ENCODE peak calls at places on chromosome 13, in ten cellular contexts. E is body of pancreas; Q is Panc1; P is CD8-positive, alpha-beta T cell; A is CD4-positive, alpha-beta memory T cell; J is adrenal gland; N is psoas muscle; G is HCT116; K is A673; X is bronchial epithelial cell. Z is an unnamed sample.

GRCh38 chr13:93480553-93481106 is 254.0 kb downstream of the GPC6 start:
- DNase-seq in G (no peak), X (peak; percentile 2), P (no peak), E (no peak), J (no peak), Q (no peak), N (no peak), K (no peak), A (no peak), Z (no peak)

GRCh38 chr13:83879431-83880171 is 2.7 kb downstream of the SLITRK1 start:
- DNase-seq in G (no peak), K (peak; percentile 7), J (no peak), X (no peak), Q (no peak), N (no peak), A (no peak), P (no peak), E (no peak), Z (no peak)

GRCh38 chr13:71454509-71454908 is 412.5 kb downstream of the DACH1 start:
- DNase-seq in P (no peak), Q (no peak), E (no peak), N (no peak), K (no peak), G (no peak), J (no peak), A (no peak), X (no peak), Z (no peak)

GRCh38 chr13:31046711-31047279 is 114.3 kb downstream of the TEX26 start:
- DNase-seq in A (no peak), E (no peak), Q (no peak), G (no peak), N (no peak), J (no peak), P (peak; percentile 36), K (peak; percentile 91), X (no peak), Z (no peak)

GRCh38 chr13:30855569-30855968 is 50.5 kb upstream of the MEDAG start:
- DNase-seq in Q (no peak), G (no peak), K (no peak), X (no peak), J (no peak), P (no peak), N (no peak), A (no peak), E (no peak), Z (no peak)

GRCh38 chr13:22848539-22849052 is 332.2 kb upstream of the SGCG start:
- DNase-seq in K (no peak), X (no peak), P (no peak), A (no peak), E (peak; percentile 21), Q (no peak), N (peak; percentile 68), J (no peak), G (no peak), Z (no peak)

GRCh38 chr13:76462003-76462402 is 424.2 kb downstream of the KCTD12 start:
- DNase-seq in A (no peak), J (no peak), E (no peak), Q (no peak), N (no peak), P (no peak), X (no peak), G (no peak), K (no peak), Z (no peak)

GRCh38 chr13:89361909-89362308 is 1690.7 kb downstream of the SLITRK5 start:
- DNase-seq in P (no peak), X (peak; percentile 21), N (no peak), J (no peak), G (no peak), A (no peak), K (peak; percentile 13), Q (no peak), E (no peak), Z (no peak)

GRCh38 chr13:80363890-80364503 is 23.1 kb upstream of the SPRY2 start:
- DNase-seq in N (no peak), K (peak; percentile 58), J (no peak), G (no peak), P (no peak), X (peak; percentile 14), E (no peak), Q (no peak), A (no peak), Z (no peak)

GRCh38 chr13:84430015-84430414 is 547.7 kb upstream of the SLITRK1 start:
- DNase-seq in X (no peak), P (no peak), N (no peak), E (no peak), Q (no peak), J (no peak), G (no peak), A (no peak), K (no peak), Z (no peak)

GRCh38 chr13:41306271-41307150 is 4.6 kb upstream of the NAA16 start:
- DNase-seq in E (peak; percentile 65), N (no peak), Q (no peak), X (no peak), K (peak; percentile 89), P (no peak), J (no peak), G (no peak), A (no peak), Z (no peak)

GRCh38 chr13:49026851-49027250 is 51.1 kb downstream of the FNDC3A start:
- DNase-seq in Q (no peak), X (no peak), J (no peak), A (no peak), P (no peak), K (no peak), N (no peak), E (no peak), G (no peak), Z (no peak)

GRCh38 chr13:104286566-104287290 is 1220.5 kb upstream of the SLC10A2 start:
- DNase-seq in J (no peak), G (no peak), K (no peak), X (peak; percentile 54), Q (no peak), N (no peak), E (no peak), P (no peak), A (no peak), Z (no peak)

GRCh38 chr13:110403721-110404120 is 96.6 kb downstream of the COL4A2 start:
- DNase-seq in G (no peak), E (no peak), A (no peak), P (no peak), N (no peak), Q (no peak), X (no peak), J (no peak), K (no peak), Z (no peak)

GRCh38 chr13:24745861-24746617 is 17.9 kb upstream of the RNF17 start:
- DNase-seq in G (no peak), E (no peak), A (no peak), J (no peak), K (no peak), X (no peak), P (no peak), N (no peak), Q (no peak), Z (peak; percentile 25)

GRCh38 chr13:24744247-24744646 is 19.7 kb upstream of the RNF17 start:
- DNase-seq in X (no peak), Q (no peak), J (no peak), N (no peak), G (no peak), E (no peak), P (no peak), K (no peak), A (no peak), Z (no peak)

GRCh38 chr13:24745516-24745860 is 18.5 kb upstream of the RNF17 start:
- DNase-seq in G (no peak), K (no peak), X (no peak), N (no peak), Q (no peak), P (no peak), A (no peak), E (no peak), J (no peak), Z (no peak)

GRCh38 chr13:24747248-24748151 is 16.5 kb upstream of the RNF17 start:
- DNase-seq in N (no peak), P (no peak), G (no peak), J (no peak), K (peak; percentile 14), X (no peak), A (no peak), E (no peak), Q (no peak), Z (peak; percentile 51)

GRCh38 chr13:24746618-24747247 is 17.2 kb upstream of the RNF17 start:
- DNase-seq in A (no peak), N (no peak), X (no peak), Q (no peak), G (no peak), P (no peak), J (no peak), E (no peak), K (peak; percentile 42), Z (peak; percentile 52)
- H3K27me3 ChIP-seq in A (no peaks in the 10 kb centered on the region), N (peaks cover 10% of the 10 kb centered on the region), X (peaks cover 6% of the 10 kb centered on the region), Q (no peaks in the 10 kb centered on the region), G (no peaks in the 10 kb centered on the region), P (no peaks in the 10 kb centered on the region), J (peaks cover 34% of the 10 kb centered on the region), E (no peaks in the 10 kb centered on the region), K (peaks cover 58% of the 10 kb centered on the region), Z (peaks cover 4% of the 10 kb centered on the region)

GRCh38 chr13:77815330-77815729 is 103.3 kb downstream of the EDNRB start:
- DNase-seq in J (no peak), N (no peak), Q (no peak), A (no peak), X (no peak), P (no peak), K (no peak), E (no peak), G (no peak), Z (no peak)
- H3K4me3 ChIP-seq in J (no peak overlapping the region), N (no peak overlapping the region), Q (no peak overlapping the region), A (no peak overlapping the region), X (no peak overlapping the region), P (no peak overlapping the region), K (no peak overlapping the region), E (no peak overlapping the region), G (no peak overlapping the region), Z (no peak overlapping the region)

GRCh38 chr13:51618626-51619025 is 34.4 kb downstream of the WDFY2 start:
- DNase-seq in G (no peak), A (no peak), J (no peak), K (no peak), Q (no peak), P (no peak), N (no peak), E (no peak), X (no peak), Z (no peak)
- H3K27me3 ChIP-seq in G (no peaks in the 10 kb centered on the region), A (no peaks in the 10 kb centered on the region), J (no peaks in the 10 kb centered on the region), K (no peaks in the 10 kb centered on the region), Q (no peaks in the 10 kb centered on the region), P (no peaks in the 10 kb centered on the region), N (no peaks in the 10 kb centered on the region), E (no peaks in the 10 kb centered on the region), X (no peaks in the 10 kb centered on the region), Z (no peaks in the 10 kb centered on the region)

DNA sequence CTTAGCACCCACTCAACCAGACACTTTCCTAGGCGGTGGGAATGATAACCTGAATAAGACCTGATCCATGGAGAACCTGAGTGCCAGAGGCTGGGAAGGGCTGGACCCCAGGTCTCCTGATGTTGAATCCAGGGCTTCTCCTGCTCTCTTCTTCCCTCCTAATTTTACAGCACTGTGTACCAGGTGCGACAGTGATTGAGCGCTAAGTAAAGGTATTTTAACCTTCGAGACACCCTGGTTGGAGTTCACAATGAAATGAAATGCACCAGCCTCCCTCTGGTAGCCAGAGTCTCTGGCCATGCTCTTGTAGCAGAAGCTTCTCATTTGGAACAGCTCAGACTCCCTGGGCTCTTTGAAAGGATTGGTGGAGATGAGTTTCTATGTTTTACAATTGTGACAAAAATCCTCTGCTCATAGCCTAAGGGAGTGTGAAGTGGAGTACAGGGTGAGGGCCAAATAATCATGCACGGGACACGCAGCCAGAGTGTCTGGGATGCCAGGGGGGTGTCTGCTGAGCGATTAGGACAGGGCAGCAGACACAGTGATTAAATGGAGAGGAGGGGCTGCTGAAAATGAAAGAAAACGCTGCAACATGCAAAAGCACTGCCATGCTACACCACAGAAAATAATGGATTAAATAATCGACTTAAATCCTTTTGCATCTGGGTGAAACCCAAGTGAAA is 83.7 kb downstream of the FAM216B start:
- DNase-seq in G (no peak), N (no peak), P (no peak), E (no peak), X (no peak), A (no peak), J (no peak), Q (no peak), K (no peak), Z (no peak)
- H3K4me3 ChIP-seq in G (no peak overlapping the region), N (no peak overlapping the region), P (no peak overlapping the region), E (no peak overlapping the region), X (no peak overlapping the region), A (no peak overlapping the region), J (no peak overlapping the region), Q (no peak overlapping the region), K (no peak overlapping the region), Z (no peak overlapping the region)